ENCODE peak calls at places on chromosome 22, in five cellular contexts. J is tibial artery, Z is PC-3, A is PC-9, L is IMR-90. W is an unnamed sample. For H3K36me3 and H3K4me1, the result is how much of the 10 kb centered on the place peaks cover.

GRCh38 chr22:22099194-22099486 is 116.6 kb upstream of the TOP3B start:
- DNase-seq in J (no peak), Z (no peak), A (no peak), L (no peak), W (no peak)

GRCh38 chr22:44329179-44329796 is 16.5 kb upstream of the SHISAL1 start:
- DNase-seq in J (no peak), Z (peak), A (peak), L (peak), W (no peak)

GRCh38 chr22:27820896-27821866 is 19.6 kb upstream of the MN1 start:
- DNase-seq in J (no peak), Z (no peak), A (no peak), L (no peak), W (no peak)

GRCh38 chr22:24433868-24434471 is 6.6 kb downstream of the ADORA2A start:
- DNase-seq in J (no peak), Z (peak), A (peak), L (peak), W (peak)

GRCh38 chr22:36563001-36563400 is 34.0 kb upstream of the EIF3D start:
- DNase-seq in J (no peak), Z (no peak), A (no peak), L (no peak), W (no peak)

GRCh38 chr22:28893810-28894209 is 10.4 kb downstream of the ZNRF3 start:
- DNase-seq in J (no peak), Z (no peak), A (no peak), L (no peak), W (no peak)

GRCh38 chr22:23394525-23395326 is 185.4 kb downstream of the IGLL1 start:
- DNase-seq in J (no peak), Z (no peak), A (no peak), L (no peak), W (peak)

GRCh38 chr22:30921108-30921507 is 47.5 kb downstream of the MORC2 start:
- DNase-seq in J (no peak), Z (no peak), A (no peak), L (no peak), W (no peak)

DNA sequence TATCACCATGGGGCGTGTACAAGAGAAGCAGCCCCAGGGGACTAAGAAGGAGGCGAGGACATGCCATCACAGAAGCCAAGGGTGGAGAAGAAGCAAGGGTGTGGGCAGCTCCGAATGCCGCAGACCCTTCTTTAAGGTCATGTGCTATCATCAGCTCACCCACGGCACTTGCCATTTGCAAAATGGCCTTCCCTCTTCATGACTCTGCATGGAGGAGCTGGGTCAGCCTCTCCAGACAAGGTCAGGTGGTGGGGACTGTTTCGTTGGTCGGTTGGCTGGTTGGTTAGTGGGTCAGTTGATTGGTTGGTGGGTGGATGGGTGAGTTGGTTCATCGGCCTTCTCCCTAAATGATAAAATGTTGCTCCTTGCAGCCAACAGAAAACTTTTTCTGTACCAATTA is 622.5 kb downstream of the TBC1D22A start:
- DNase-seq in J (peak), Z (no peak), A (no peak), L (no peak), W (peak)
- H3K36me3 ChIP-seq in J (under half), Z (under half), A (under half), L (under half), W (under half)

DNA sequence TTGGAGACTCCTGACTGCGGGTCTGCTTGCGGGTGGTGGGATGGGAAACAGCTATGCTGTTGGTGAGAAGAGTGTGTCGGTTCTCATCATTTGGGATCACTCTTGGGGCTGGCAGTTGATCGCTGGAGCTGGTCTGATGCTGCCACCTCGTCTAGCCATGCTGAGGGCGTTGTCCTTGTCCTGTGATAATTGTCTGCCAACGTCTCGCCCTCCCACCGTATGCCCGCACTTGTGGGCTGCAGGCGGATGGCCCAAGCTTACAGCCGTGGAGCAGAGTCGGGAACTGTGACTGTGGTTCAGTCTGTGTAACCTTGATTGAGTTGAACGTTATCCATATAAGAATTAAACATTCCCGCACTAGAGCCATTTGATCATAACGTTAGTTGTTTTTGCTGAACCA is 204.4 kb downstream of the TBC1D22A start:
- DNase-seq in J (no peak), Z (no peak), A (no peak), L (no peak), W (no peak)
- H3K4me1 ChIP-seq in J (under half), Z (under half), A (under half), L (under half), W (under half)

DNA sequence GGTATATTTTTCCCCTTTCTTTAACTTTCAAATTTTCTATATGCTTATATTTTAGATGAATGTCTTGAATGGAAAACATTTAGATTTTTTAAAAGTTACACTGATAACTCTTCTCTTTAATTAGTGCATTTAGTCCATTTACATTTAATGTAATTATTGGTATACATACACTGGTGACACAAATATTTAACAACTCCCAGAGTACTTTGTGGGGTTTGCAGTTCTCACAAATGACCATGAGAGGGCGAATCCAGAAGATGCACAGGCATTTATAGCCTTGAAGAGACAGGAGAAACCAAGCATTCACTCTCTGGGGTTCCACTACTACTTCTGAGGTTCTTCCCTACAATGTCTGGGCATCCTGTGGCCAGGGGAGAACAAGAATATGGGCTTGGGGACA is 125.1 kb downstream of the TIMP3 start:
- DNase-seq in J (no peak), Z (peak), A (peak), L (peak), W (no peak)
- TF ChIP-seq CTCF in J (peak), Z (peak), A (peak), L (peak), W (peak)

GRCh38 chr22:19063581-19064353 is 58.4 kb downstream of the DGCR2 start:
- DNase-seq in J (no peak), Z (no peak), A (no peak), L (no peak), W (peak)
- H3K36me3 ChIP-seq in J (half or more), Z (under half), A (under half), L (under half), W (half or more)

DNA sequence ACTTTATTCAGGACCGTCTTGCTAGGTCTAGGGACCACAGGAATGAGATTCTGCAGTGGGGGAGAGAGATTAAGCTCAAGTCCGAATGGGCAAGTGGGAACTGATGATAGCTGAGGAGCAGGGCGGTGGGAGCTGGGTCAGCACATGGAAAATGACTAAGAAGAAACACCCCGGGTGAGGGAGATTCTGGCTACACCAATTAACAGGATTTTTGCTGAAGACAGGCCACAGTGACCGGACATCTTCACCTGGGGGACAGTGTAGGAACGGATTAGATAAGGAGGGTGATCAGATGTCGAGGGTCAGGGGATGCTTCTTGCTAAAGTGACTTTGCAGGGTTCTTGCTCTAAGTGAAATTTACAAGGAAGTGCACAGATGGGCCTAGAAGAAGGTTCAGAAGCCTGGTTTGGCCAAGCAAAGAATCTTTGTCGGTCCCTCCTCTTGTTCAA is 8.5 kb upstream of the DGCR8 start:
- DNase-seq in J (no peak), Z (no peak), A (no peak), L (no peak), W (no peak)
- H3K4me1 ChIP-seq in J (under half), Z (under half), A (under half), L (under half), W (under half)

GRCh38 chr22:46864314-46865051 is 102.0 kb downstream of the TBC1D22A start:
- DNase-seq in J (no peak), Z (no peak), A (peak), L (no peak), W (no peak)
- TF ChIP-seq CTCF in J (no peak), Z (no peak), A (no peak), L (no peak), W (no peak)

GRCh38 chr22:42630901-42631602 is 9.3 kb downstream of the ATP5MGL start:
- DNase-seq in J (no peak), Z (no peak), A (no peak), L (no peak), W (no peak)
- H3K36me3 ChIP-seq in J (half or more), Z (under half), A (under half), L (half or more), W (half or more)

GRCh38 chr22:49966716-49967332 is 6.3 kb downstream of the PIM3 start:
- DNase-seq in J (peak), Z (no peak), A (no peak), L (no peak), W (peak)

GRCh38 chr22:49968313-49968830 is 7.8 kb downstream of the PIM3 start:
- DNase-seq in J (peak), Z (no peak), A (no peak), L (no peak), W (peak)

GRCh38 chr22:49968831-49969661 is 8.5 kb downstream of the PIM3 start:
- DNase-seq in J (peak), Z (no peak), A (no peak), L (no peak), W (peak)

GRCh38 chr22:49966041-49966715 is 5.6 kb downstream of the PIM3 start:
- DNase-seq in J (peak), Z (no peak), A (no peak), L (no peak), W (peak)

DNA sequence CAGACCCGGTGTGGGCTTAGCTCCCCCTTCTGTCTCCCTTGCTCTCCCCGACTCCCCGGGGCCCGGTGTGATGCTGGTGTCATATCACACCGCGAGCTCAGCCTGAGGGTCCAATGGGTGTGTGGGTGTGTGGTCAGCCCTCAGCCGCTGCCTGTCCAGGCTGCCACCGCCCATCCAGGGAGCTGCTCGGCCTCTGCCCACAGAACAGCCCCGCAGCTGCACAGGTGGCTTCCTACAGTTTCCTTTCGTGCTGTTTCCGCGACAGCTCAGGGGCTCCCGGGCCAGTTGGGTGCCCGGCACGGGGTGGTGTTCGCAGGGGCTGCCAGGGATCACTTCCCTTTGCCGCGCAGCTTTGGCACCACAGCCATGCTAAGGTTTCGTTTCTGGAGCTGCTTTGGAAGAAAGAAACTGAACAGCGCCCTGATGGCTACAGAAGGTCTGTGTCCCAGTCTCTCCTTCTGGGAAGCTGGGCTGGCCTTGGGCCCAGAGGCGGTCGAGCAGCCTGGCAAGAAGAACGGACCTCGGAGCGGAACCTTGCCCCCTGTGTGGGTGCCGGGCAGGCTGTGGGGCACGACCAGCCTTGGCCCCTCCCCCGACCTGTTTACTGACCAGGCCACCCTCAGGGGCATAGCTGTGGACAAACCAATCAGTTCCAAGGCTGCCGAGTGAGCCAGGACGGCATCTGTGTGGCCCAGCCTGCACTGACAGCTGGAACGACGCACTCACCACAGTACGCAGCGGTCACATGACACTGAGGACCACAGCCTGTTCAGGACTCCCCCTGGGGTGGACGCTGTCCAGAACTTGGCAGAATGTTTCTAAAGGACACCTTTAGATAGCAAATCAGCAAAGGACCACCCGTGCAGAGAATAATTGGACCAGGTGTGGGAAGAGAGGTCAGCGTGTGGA is 7.0 kb downstream of the PIM3 start:
- DNase-seq in J (peak), Z (no peak), A (no peak), L (no peak), W (peak)
- H3K4me1 ChIP-seq in J (half or more), Z (under half), A (under half), L (under half), W (half or more)